ENCODE peak calls at places on chromosomes 16 and 17, in four cellular contexts. V is IMR-90, T is H9, G is H1. P is an unnamed sample.
A peak's percentile ranks its signal among the peaks of the same experiment; 100 is the strongest.

GRCh38 chr16:27314161-27314723 is 468 bp downstream of the IL4R start:
- DNase-seq in V (peak; percentile 97), T (no peak), G (peak; percentile 72), P (peak; percentile 51)

GRCh38 chr17:29124135-29124930 is 55.9 kb downstream of the MYO18A start:
- DNase-seq in V (peak; percentile 82), T (peak; percentile 75), G (peak; percentile 57), P (peak; percentile 91)

GRCh38 chr17:82865996-82866395 is 26.2 kb upstream of the ZNF750 start:
- DNase-seq in V (no peak), T (no peak), G (no peak), P (no peak)

GRCh38 chr16:11666108-11667055 is 1.9 kb upstream of the SNN start:
- DNase-seq in V (no peak), T (peak; percentile 34), G (no peak), P (no peak)

GRCh38 chr17:41792835-41793748 is 6.6 kb upstream of the JUP start:
- DNase-seq in V (peak; percentile 60), T (peak; percentile 64), G (no peak), P (peak; percentile 90)

GRCh38 chr16:57266531-57267268 is 17.8 kb downstream of the PLLP start:
- DNase-seq in V (no peak), T (no peak), G (no peak), P (no peak)

GRCh38 chr16:12027091-12027490 is 50.6 kb downstream of the SNX29 start:
- DNase-seq in V (no peak), T (peak; percentile 64), G (no peak), P (peak; percentile 24)

GRCh38 chr17:61399131-61400057 is at the start of gene TBX2:
- DNase-seq in V (peak; percentile 96), T (peak; percentile 92), G (peak; percentile 80), P (peak; percentile 87)

GRCh38 chr17:4920351-4921048 is 11.6 kb upstream of the GP1BA start:
- DNase-seq in V (peak; percentile 38), T (no peak), G (no peak), P (no peak)

GRCh38 chr17:83012873-83013778 is 66.3 kb upstream of the METRNL start:
- DNase-seq in V (peak; percentile 97), T (no peak), G (no peak), P (no peak)

GRCh38 chr17:77959926-77960521 is 1.5 kb downstream of the TNRC6C start:
- DNase-seq in V (peak; percentile 60), T (peak; percentile 57), G (no peak), P (peak; percentile 51)

GRCh38 chr16:88633684-88634140 is 4.7 kb upstream of the IL17C start:
- DNase-seq in V (peak; percentile 13), T (peak; percentile 86), G (peak; percentile 73), P (peak; percentile 86)

GRCh38 chr17:54937426-54937825 is 31.0 kb downstream of the COX11 start:
- DNase-seq in V (no peak), T (no peak), G (no peak), P (no peak)

GRCh38 chr17:43406676-43407645 is 8.2 kb downstream of the ARL4D start:
- DNase-seq in V (peak; percentile 84), T (peak; percentile 60), G (no peak), P (peak; percentile 85)

GRCh38 chr16:83651871-83652270 is 155.9 kb upstream of the HSBP1 start:
- DNase-seq in V (no peak), T (no peak), G (no peak), P (peak; percentile 1)

GRCh38 chr16:30533748-30534367 is 800 bp downstream of the ZNF747 start:
- DNase-seq in V (no peak), T (no peak), G (peak; percentile 54), P (no peak)
- H3K4ac ChIP-seq in V (peak overlapping the region; percentile 95), T (no peak overlapping the region), G (no peak overlapping the region), P (peak overlapping the region; percentile 98)

DNA sequence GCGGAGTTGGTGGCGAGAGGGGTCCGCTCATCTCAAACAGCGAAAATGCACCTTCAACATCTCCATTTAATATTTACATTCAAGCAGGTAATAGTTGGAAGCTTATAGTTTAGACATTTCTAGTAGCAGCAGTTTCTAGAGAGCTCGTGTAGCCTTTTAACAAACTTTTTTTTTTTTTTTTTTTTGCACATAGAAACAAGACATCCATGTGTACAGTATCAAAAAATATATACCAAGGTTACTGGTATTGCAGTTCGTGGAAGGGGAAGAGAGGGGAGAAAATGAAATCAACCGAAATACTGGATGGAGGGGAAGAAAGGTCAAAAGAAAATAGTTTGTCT is 6.2 kb downstream of the CBX4 start:
- DNase-seq in V (no peak), T (no peak), G (no peak), P (no peak)
- H2BK15ac ChIP-seq in V (no peak overlapping the region), T (no peak overlapping the region), G (no peak overlapping the region), P (no peak overlapping the region)

GRCh38 chr17:65537845-65538678 is 23.4 kb downstream of the AXIN2 start:
- DNase-seq in V (no peak), T (no peak), G (no peak), P (no peak)

GRCh38 chr17:65537343-65537844 is 24.1 kb downstream of the AXIN2 start:
- DNase-seq in V (no peak), T (no peak), G (no peak), P (no peak)

GRCh38 chr17:65533855-65534457 is 27.5 kb downstream of the AXIN2 start:
- DNase-seq in V (no peak), T (no peak), G (no peak), P (no peak)

GRCh38 chr17:65536573-65537342 is 24.7 kb downstream of the AXIN2 start:
- DNase-seq in V (no peak), T (no peak), G (no peak), P (no peak)

GRCh38 chr17:65535777-65536572 is 25.5 kb downstream of the AXIN2 start:
- DNase-seq in V (peak; percentile 45), T (no peak), G (no peak), P (no peak)
- H3K56ac ChIP-seq in V (no peak overlapping the region), T (no peak overlapping the region), G (no peak overlapping the region), P (no peak overlapping the region)

GRCh38 chr17:79424471-79425185 is 186.2 kb downstream of the RBFOX3 start:
- DNase-seq in V (no peak), T (no peak), G (no peak), P (peak; percentile 34)

GRCh38 chr17:79429864-79430494 is 180.9 kb downstream of the RBFOX3 start:
- DNase-seq in V (no peak), T (no peak), G (no peak), P (no peak)

GRCh38 chr17:79425686-79426085 is 185.2 kb downstream of the RBFOX3 start:
- DNase-seq in V (no peak), T (no peak), G (no peak), P (no peak)

GRCh38 chr17:79428988-79429387 is 181.9 kb downstream of the RBFOX3 start:
- DNase-seq in V (no peak), T (no peak), G (no peak), P (no peak)

GRCh38 chr17:79427621-79428539 is 183.0 kb downstream of the RBFOX3 start:
- DNase-seq in V (no peak), T (no peak), G (no peak), P (no peak)
- H3K4ac ChIP-seq in V (no peak overlapping the region), T (no peak overlapping the region), G (no peak overlapping the region), P (no peak overlapping the region)

GRCh38 chr16:1098266-1098991 is 2.4 kb upstream of the C1QTNF8 start:
- DNase-seq in V (no peak), T (no peak), G (no peak), P (no peak)
- H2BK15ac ChIP-seq in V (no peak overlapping the region), T (no peak overlapping the region), G (no peak overlapping the region), P (no peak overlapping the region)

GRCh38 chr17:33125552-33125950 is 133.9 kb downstream of the SPACA3 start:
- DNase-seq in V (no peak), T (no peak), G (no peak), P (no peak)
- H3K56ac ChIP-seq in V (no peak overlapping the region), T (no peak overlapping the region), G (no peak overlapping the region), P (no peak overlapping the region)

DNA sequence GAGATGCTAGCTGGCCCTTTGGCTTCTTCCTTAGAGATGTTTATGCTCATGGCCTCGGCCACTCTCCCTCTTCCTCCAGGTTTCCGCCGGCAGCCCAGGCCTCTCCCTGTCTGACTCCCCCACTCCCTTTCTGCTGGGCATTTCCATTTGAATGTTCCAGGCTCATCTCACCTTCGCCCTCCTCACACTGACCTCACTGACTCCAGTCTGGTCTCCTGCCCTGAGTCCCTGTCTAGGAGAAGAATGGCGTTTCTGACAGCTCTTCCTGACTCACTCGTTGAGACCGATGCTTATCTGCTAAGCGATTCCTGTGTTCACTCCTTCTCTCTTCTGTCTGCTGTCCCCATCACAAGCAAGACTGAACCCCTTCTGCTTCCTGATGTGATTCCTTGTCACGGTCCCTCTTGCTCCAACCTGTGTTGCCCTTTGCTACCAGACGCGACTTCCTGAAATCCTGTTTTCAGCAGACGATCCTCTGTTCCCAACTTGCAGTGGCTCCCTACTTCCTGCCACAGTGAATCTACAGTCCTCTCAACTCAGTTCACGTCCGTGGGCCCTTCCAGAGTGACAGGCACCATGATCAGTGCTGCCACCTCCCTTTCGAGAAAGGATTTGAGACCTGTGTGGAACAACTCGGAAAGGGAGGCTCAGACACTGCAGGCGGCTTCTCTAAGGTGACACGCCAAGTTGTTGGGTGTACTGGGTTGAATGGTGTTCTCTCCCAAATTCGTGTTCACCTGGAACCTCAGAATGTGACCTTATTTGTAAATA is 176.4 kb downstream of the MSI2 start:
- DNase-seq in V (no peak), T (no peak), G (no peak), P (peak; percentile 54)
- H3K4ac ChIP-seq in V (no peak overlapping the region), T (no peak overlapping the region), G (no peak overlapping the region), P (no peak overlapping the region)